ENCODE peak calls at places on chromosomes 4 and X, in five cellular contexts. One of them, this sample, is unnamed.

GRCh38 chr4:188400456-188400855 is 261.2 kb downstream of the TRIML1 start:
- DNase-seq in GM23248: peak; percentile 14
- DNase-seq in keratinocyte: no peak
- DNase-seq in mesenchymal stem cell: no peak
- DNase-seq in fibroblast of lung: no peak
- DNase-seq in this sample: peak; percentile 80

GRCh38 chrX:151169783-151170182 is 6.6 kb upstream of the GPR50 start:
- DNase-seq in keratinocyte: no peak
- DNase-seq in fibroblast of lung: no peak
- DNase-seq in mesenchymal stem cell: no peak
- DNase-seq in GM23248: no peak
- DNase-seq in this sample: no peak

GRCh38 chrX:65932173-65933084 is 107.5 kb downstream of the VSIG4 start:
- DNase-seq in fibroblast of lung: no peak
- DNase-seq in mesenchymal stem cell: no peak
- DNase-seq in GM23248: no peak
- DNase-seq in keratinocyte: peak; percentile 48
- DNase-seq in this sample: peak; percentile 93

GRCh38 chr4:156633846-156634245 is 337.8 kb downstream of the PDGFC start:
- DNase-seq in mesenchymal stem cell: no peak
- DNase-seq in fibroblast of lung: no peak
- DNase-seq in keratinocyte: no peak
- DNase-seq in GM23248: no peak
- DNase-seq in this sample: no peak

GRCh38 chrX:133375558-133376340 is 39.5 kb downstream of the GPC4 start:
- DNase-seq in fibroblast of lung: no peak
- DNase-seq in mesenchymal stem cell: peak; percentile 11
- DNase-seq in GM23248: no peak
- DNase-seq in keratinocyte: no peak
- DNase-seq in this sample: no peak

GRCh38 chr4:37073226-37073840 is 171.2 kb upstream of the NWD2 start:
- DNase-seq in mesenchymal stem cell: no peak
- DNase-seq in keratinocyte: no peak
- DNase-seq in GM23248: no peak
- DNase-seq in fibroblast of lung: no peak
- DNase-seq in this sample: no peak

GRCh38 chr4:98501383-98501782 is 157.0 kb downstream of the TSPAN5 start:
- DNase-seq in mesenchymal stem cell: peak; percentile 29
- DNase-seq in keratinocyte: no peak
- DNase-seq in GM23248: no peak
- DNase-seq in fibroblast of lung: no peak
- DNase-seq in this sample: no peak

GRCh38 chr4:120918788-120919187 is 3.7 kb downstream of the PRDM5 start:
- DNase-seq in fibroblast of lung: peak; percentile 42
- DNase-seq in mesenchymal stem cell: no peak
- DNase-seq in GM23248: peak; percentile 65
- DNase-seq in keratinocyte: no peak
- DNase-seq in this sample: no peak

GRCh38 chr4:78704981-78705757 is 71.0 kb upstream of the BMP2K start:
- DNase-seq in keratinocyte: peak; percentile 79
- DNase-seq in GM23248: peak; percentile 94
- DNase-seq in mesenchymal stem cell: no peak
- DNase-seq in fibroblast of lung: peak; percentile 80
- DNase-seq in this sample: peak; percentile 58

GRCh38 chrX:125203737-125204578 is 115.7 kb upstream of the TEX13C start:
- DNase-seq in fibroblast of lung: peak; percentile 0
- DNase-seq in mesenchymal stem cell: peak; percentile 41
- DNase-seq in GM23248: peak; percentile 20
- DNase-seq in keratinocyte: no peak
- DNase-seq in this sample: peak; percentile 1

GRCh38 chr4:55447826-55448225 is 52.1 kb downstream of the TMEM165 start:
- DNase-seq in GM23248: peak; percentile 30
- DNase-seq in fibroblast of lung: peak; percentile 44
- DNase-seq in keratinocyte: no peak
- DNase-seq in mesenchymal stem cell: peak; percentile 45
- DNase-seq in this sample: no peak

GRCh38 chrX:48357681-48358080 is 1.2 kb upstream of the SSX3 start:
- DNase-seq in GM23248: no peak
- DNase-seq in fibroblast of lung: no peak
- DNase-seq in keratinocyte: no peak
- DNase-seq in mesenchymal stem cell: no peak
- DNase-seq in this sample: no peak

GRCh38 chr4:77185681-77186080 is 28.7 kb downstream of the CCNG2 start:
- DNase-seq in keratinocyte: no peak
- DNase-seq in GM23248: no peak
- DNase-seq in mesenchymal stem cell: no peak
- DNase-seq in fibroblast of lung: no peak
- DNase-seq in this sample: no peak

GRCh38 chr4:11106769-11107168 is 321.9 kb downstream of the HS3ST1 start:
- DNase-seq in fibroblast of lung: peak; percentile 4
- DNase-seq in mesenchymal stem cell: peak; percentile 7
- DNase-seq in GM23248: no peak
- DNase-seq in keratinocyte: no peak
- DNase-seq in this sample: peak; percentile 8

GRCh38 chrX:45758319-45758718 is 557.6 kb upstream of the DIPK2B start:
- DNase-seq in keratinocyte: no peak
- DNase-seq in GM23248: peak; percentile 84
- DNase-seq in mesenchymal stem cell: peak; percentile 93
- DNase-seq in fibroblast of lung: peak; percentile 96
- DNase-seq in this sample: peak; percentile 89

GRCh38 chrX:151982217-151982616 is 7.7 kb upstream of the GABRE start:
- DNase-seq in fibroblast of lung: peak; percentile 92
- DNase-seq in mesenchymal stem cell: peak; percentile 59
- DNase-seq in GM23248: peak; percentile 82
- DNase-seq in keratinocyte: peak; percentile 23
- DNase-seq in this sample: peak; percentile 54

GRCh38 chrX:131081772-131082755 is 23.9 kb downstream of the ARHGAP36 start:
- DNase-seq in mesenchymal stem cell: no peak
- DNase-seq in fibroblast of lung: no peak
- DNase-seq in keratinocyte: no peak
- DNase-seq in GM23248: no peak
- DNase-seq in this sample: no peak

GRCh38 chr4:83603130-83603529 is 67.2 kb downstream of the GPAT3 start:
- DNase-seq in GM23248: no peak
- DNase-seq in mesenchymal stem cell: no peak
- DNase-seq in keratinocyte: no peak
- DNase-seq in fibroblast of lung: no peak
- DNase-seq in this sample: no peak

GRCh38 chrX:105273326-105273725 is 52.8 kb upstream of the TEX13A start:
- DNase-seq in keratinocyte: no peak
- DNase-seq in GM23248: no peak
- DNase-seq in mesenchymal stem cell: no peak
- DNase-seq in fibroblast of lung: no peak
- DNase-seq in this sample: no peak

GRCh38 chr4:41448935-41449334 is 89.0 kb upstream of the LIMCH1 start:
- DNase-seq in GM23248: peak; percentile 55
- DNase-seq in mesenchymal stem cell: peak; percentile 84
- DNase-seq in fibroblast of lung: no peak
- DNase-seq in keratinocyte: no peak
- DNase-seq in this sample: no peak

GRCh38 chr4:114479595-114479994 is 119.0 kb upstream of the UGT8 start:
- DNase-seq in fibroblast of lung: no peak
- DNase-seq in keratinocyte: no peak
- DNase-seq in GM23248: no peak
- DNase-seq in mesenchymal stem cell: no peak
- DNase-seq in this sample: no peak

GRCh38 chrX:115940888-115941332 is 229.6 kb upstream of the AGTR2 start:
- DNase-seq in fibroblast of lung: peak; percentile 15
- DNase-seq in keratinocyte: no peak
- DNase-seq in mesenchymal stem cell: peak; percentile 1
- DNase-seq in GM23248: peak; percentile 2
- DNase-seq in this sample: peak; percentile 74

GRCh38 chr4:128831526-128832252 is 22.2 kb downstream of the JADE1 start:
- DNase-seq in fibroblast of lung: peak; percentile 58
- DNase-seq in keratinocyte: no peak
- DNase-seq in mesenchymal stem cell: peak; percentile 71
- DNase-seq in GM23248: no peak
- DNase-seq in this sample: no peak

GRCh38 chr4:154234576-154234975 is 257.0 kb downstream of the DCHS2 start:
- DNase-seq in fibroblast of lung: no peak
- DNase-seq in mesenchymal stem cell: no peak
- DNase-seq in keratinocyte: no peak
- DNase-seq in GM23248: peak; percentile 17
- DNase-seq in this sample: no peak

GRCh38 chr4:77538144-77538543 is 67.5 kb upstream of the CXCL13 start:
- DNase-seq in fibroblast of lung: peak; percentile 76
- DNase-seq in GM23248: peak; percentile 60
- DNase-seq in mesenchymal stem cell: peak; percentile 57
- DNase-seq in keratinocyte: no peak
- DNase-seq in this sample: peak; percentile 91

GRCh38 chr4:119032921-119033685 is 102.5 kb upstream of the MYOZ2 start:
- DNase-seq in mesenchymal stem cell: no peak
- DNase-seq in keratinocyte: no peak
- DNase-seq in fibroblast of lung: peak; percentile 13
- DNase-seq in GM23248: no peak
- DNase-seq in this sample: no peak

GRCh38 chrX:13994104-13994503 is 35.6 kb downstream of the GEMIN8 start:
- DNase-seq in keratinocyte: no peak
- DNase-seq in GM23248: no peak
- DNase-seq in mesenchymal stem cell: no peak
- DNase-seq in fibroblast of lung: no peak
- DNase-seq in this sample: no peak

GRCh38 chr4:54063224-54063623 is 1.2 kb downstream of the CHIC2 start:
- DNase-seq in keratinocyte: no peak
- DNase-seq in fibroblast of lung: peak; percentile 63
- DNase-seq in GM23248: peak; percentile 81
- DNase-seq in mesenchymal stem cell: peak; percentile 62
- DNase-seq in this sample: peak; percentile 59

GRCh38 chr4:123621072-123621705 is 224.6 kb downstream of the SPRY1 start:
- DNase-seq in mesenchymal stem cell: peak; percentile 39
- DNase-seq in keratinocyte: no peak
- DNase-seq in GM23248: no peak
- DNase-seq in fibroblast of lung: peak; percentile 87
- DNase-seq in this sample: peak; percentile 66

GRCh38 chr4:186137193-186137792 is 32.8 kb downstream of the FAM149A start:
- DNase-seq in keratinocyte: no peak
- DNase-seq in fibroblast of lung: peak; percentile 14
- DNase-seq in mesenchymal stem cell: peak; percentile 39
- DNase-seq in GM23248: peak; percentile 61
- DNase-seq in this sample: no peak

GRCh38 chrX:37746268-37746931 is 33.5 kb upstream of the CYBB start:
- DNase-seq in keratinocyte: no peak
- DNase-seq in mesenchymal stem cell: peak; percentile 0
- DNase-seq in fibroblast of lung: peak; percentile 28
- DNase-seq in GM23248: no peak
- DNase-seq in this sample: peak; percentile 41
- H3K4me2 ChIP-seq in keratinocyte: no peak overlapping the region
- H3K4me2 ChIP-seq in mesenchymal stem cell: no peak overlapping the region
- H3K4me2 ChIP-seq in fibroblast of lung: no peak overlapping the region
- H3K4me2 ChIP-seq in GM23248: no peak overlapping the region
- H3K4me2 ChIP-seq in this sample: no peak overlapping the region

GRCh38 chr4:158818595-158818994 is 49.8 kb downstream of the FNIP2 start:
- DNase-seq in keratinocyte: no peak
- DNase-seq in fibroblast of lung: no peak
- DNase-seq in GM23248: no peak
- DNase-seq in mesenchymal stem cell: no peak
- DNase-seq in this sample: no peak

GRCh38 chr4:158819942-158820786 is 51.3 kb downstream of the FNIP2 start:
- DNase-seq in mesenchymal stem cell: no peak
- DNase-seq in fibroblast of lung: no peak
- DNase-seq in GM23248: no peak
- DNase-seq in keratinocyte: no peak
- DNase-seq in this sample: no peak

GRCh38 chr4:158822348-158822747 is 53.5 kb downstream of the FNIP2 start:
- DNase-seq in fibroblast of lung: no peak
- DNase-seq in GM23248: no peak
- DNase-seq in keratinocyte: no peak
- DNase-seq in mesenchymal stem cell: no peak
- DNase-seq in this sample: no peak

GRCh38 chr4:158823461-158823873 is 54.6 kb downstream of the FNIP2 start:
- DNase-seq in fibroblast of lung: peak; percentile 94
- DNase-seq in mesenchymal stem cell: peak; percentile 66
- DNase-seq in keratinocyte: no peak
- DNase-seq in GM23248: peak; percentile 71
- DNase-seq in this sample: no peak

GRCh38 chr4:158821228-158822009 is 52.6 kb downstream of the FNIP2 start:
- DNase-seq in GM23248: peak; percentile 78
- DNase-seq in mesenchymal stem cell: peak; percentile 50
- DNase-seq in fibroblast of lung: peak; percentile 77
- DNase-seq in keratinocyte: no peak
- DNase-seq in this sample: no peak
- H3K4me1 ChIP-seq in GM23248: peaks cover 52% of the 10 kb centered on the region
- H3K4me1 ChIP-seq in mesenchymal stem cell: peaks cover 11% of the 10 kb centered on the region
- H3K4me1 ChIP-seq in fibroblast of lung: peaks cover 7% of the 10 kb centered on the region
- H3K4me1 ChIP-seq in keratinocyte: peaks cover 7% of the 10 kb centered on the region
- H3K4me1 ChIP-seq in this sample: no peaks in the 10 kb centered on the region

DNA sequence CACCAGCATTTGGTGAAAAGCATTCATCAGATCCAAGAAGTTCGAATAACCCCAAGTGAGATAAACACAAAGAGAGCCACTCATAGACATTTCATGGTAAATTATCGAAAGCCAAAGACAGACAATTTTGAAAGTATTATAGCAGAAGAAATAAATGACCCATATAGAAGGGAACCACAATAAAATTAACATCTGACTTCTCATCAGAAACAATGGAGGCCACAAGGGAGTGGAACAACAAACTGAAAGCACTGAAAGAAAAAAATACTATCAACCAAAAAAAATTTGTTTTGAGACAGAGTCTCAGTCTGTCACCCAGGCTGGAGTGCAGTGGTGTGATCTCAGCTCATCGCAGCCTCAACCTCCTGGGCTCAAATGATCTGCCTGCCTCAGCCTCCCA is 12.3 kb downstream of the DUSP9 start:
- DNase-seq in keratinocyte: no peak
- DNase-seq in fibroblast of lung: no peak
- DNase-seq in GM23248: no peak
- DNase-seq in mesenchymal stem cell: no peak
- DNase-seq in this sample: no peak
- H3K27me3 ChIP-seq in keratinocyte: no peaks in the 10 kb centered on the region
- H3K27me3 ChIP-seq in fibroblast of lung: no peaks in the 10 kb centered on the region
- H3K27me3 ChIP-seq in GM23248: peaks cover 10% of the 10 kb centered on the region
- H3K27me3 ChIP-seq in mesenchymal stem cell: peaks cover 33% of the 10 kb centered on the region
- H3K27me3 ChIP-seq in this sample: no peaks in the 10 kb centered on the region

GRCh38 chrX:40719731-40720130 is 15.6 kb downstream of the MED14 start:
- DNase-seq in GM23248: no peak
- DNase-seq in mesenchymal stem cell: no peak
- DNase-seq in fibroblast of lung: peak; percentile 16
- DNase-seq in keratinocyte: no peak
- DNase-seq in this sample: no peak
- H3K4me2 ChIP-seq in GM23248: no peak overlapping the region
- H3K4me2 ChIP-seq in mesenchymal stem cell: no peak overlapping the region
- H3K4me2 ChIP-seq in fibroblast of lung: peak overlapping the region; percentile 25
- H3K4me2 ChIP-seq in keratinocyte: no peak overlapping the region
- H3K4me2 ChIP-seq in this sample: no peak overlapping the region